ENCODE peak calls at places on chromosome 1, in six cellular contexts. X is AG09309; N is activated effector memory CD4-positive, alpha-beta T cell treated with Interleukin-2 at 50 U/mL for 16 hours; E is activated T-helper 1 cell treated with anti-CD3 and anti-CD28 coated beads, Interleukin-2, amount 50 U/mL, for 16 hours; T is amniotic epithelial cell; L is memory B cell. A is an unnamed sample.
A peak's percentile ranks its signal among the peaks of the same experiment; 100 is the strongest.

GRCh38 chr1:64675718-64676345 is 69.0 kb upstream of the RAVER2 start:
- DNase-seq in L (no peak), T (peak; percentile 21), X (no peak), E (no peak), N (no peak), A (no peak)

GRCh38 chr1:27454610-27455009 is 35.4 kb downstream of the WASF2 start:
- DNase-seq in N (no peak), L (no peak), E (no peak), T (no peak), X (no peak), A (no peak)

GRCh38 chr1:80436851-80437250 is 1363.9 kb upstream of the ADGRL2 start:
- DNase-seq in L (no peak), E (no peak), T (no peak), X (no peak), N (no peak), A (no peak)

GRCh38 chr1:82517586-82517985 is 716.9 kb downstream of the ADGRL2 start:
- DNase-seq in T (no peak), X (no peak), E (no peak), N (no peak), L (no peak), A (no peak)

GRCh38 chr1:39642796-39643195 is 3.4 kb upstream of the HEYL start:
- DNase-seq in E (no peak), N (no peak), X (no peak), T (no peak), L (no peak), A (no peak)

GRCh38 chr1:119962296-119962968 is 66.1 kb upstream of the ADAM30 start:
- DNase-seq in E (no peak), N (no peak), T (no peak), X (no peak), L (no peak), A (no peak)

GRCh38 chr1:203698144-203698543 is 66.8 kb upstream of the LAX1 start:
- DNase-seq in N (no peak), L (no peak), X (no peak), T (no peak), E (no peak), A (no peak)

GRCh38 chr1:177174921-177175634 is 4.3 kb downstream of the BRINP2 start:
- DNase-seq in X (no peak), T (no peak), E (no peak), L (no peak), N (no peak), A (no peak)

GRCh38 chr1:219518168-219518905 is 94.6 kb downstream of the ZC3H11B start:
- DNase-seq in E (no peak), N (no peak), X (peak; percentile 64), T (peak; percentile 96), L (no peak), A (no peak)

GRCh38 chr1:23531695-23532094 is 662 bp upstream of the E2F2 start:
- DNase-seq in E (no peak), T (no peak), L (no peak), X (no peak), N (no peak), A (no peak)

GRCh38 chr1:214198571-214198970 is 82.4 kb upstream of the SMYD2 start:
- DNase-seq in E (no peak), X (no peak), T (no peak), N (no peak), L (no peak), A (no peak)

GRCh38 chr1:236160540-236161127 is 18.3 kb downstream of the GPR137B start:
- DNase-seq in X (no peak), L (no peak), T (no peak), N (no peak), E (no peak), A (no peak)

GRCh38 chr1:66374561-66375111 is 159.3 kb upstream of the SGIP1 start:
- DNase-seq in N (no peak), L (no peak), E (no peak), X (no peak), T (peak; percentile 94), A (no peak)

GRCh38 chr1:998051-998821 is 1.7 kb downstream of the HES4 start:
- DNase-seq in E (no peak), T (no peak), N (no peak), L (no peak), X (no peak), A (no peak)

GRCh38 chr1:12060500-12060899 is 2.6 kb upstream of the TNFRSF8 start:
- DNase-seq in E (no peak), T (no peak), N (no peak), L (no peak), X (no peak), A (no peak)

GRCh38 chr1:91148641-91149069 is 126.8 kb upstream of the ZNF644 start:
- DNase-seq in T (no peak), X (no peak), L (no peak), N (no peak), E (no peak), A (no peak)

GRCh38 chr1:193957556-193958095 is 771.2 kb upstream of the B3GALT2 start:
- DNase-seq in N (no peak), T (no peak), X (no peak), L (no peak), E (no peak), A (no peak)

GRCh38 chr1:218735436-218735835 is 390.3 kb downstream of the TGFB2 start:
- DNase-seq in X (peak; percentile 74), T (peak; percentile 99), E (no peak), L (no peak), N (no peak), A (no peak)

GRCh38 chr1:74236440-74236839 is 1.3 kb downstream of the TNNI3K start:
- DNase-seq in E (no peak), T (no peak), X (no peak), N (no peak), L (no peak), A (no peak)

GRCh38 chr1:13407811-13408210 is 2.4 kb upstream of the PRAMEF20 start:
- DNase-seq in N (no peak), L (no peak), E (no peak), T (no peak), X (no peak), A (no peak)

GRCh38 chr1:195899762-195900352 is 708.4 kb downstream of the KCNT2 start:
- DNase-seq in E (no peak), T (peak; percentile 52), N (no peak), X (no peak), L (no peak), A (no peak)

GRCh38 chr1:20255666-20256065 is 35.0 kb upstream of the VWA5B1 start:
- DNase-seq in L (no peak), E (no peak), X (peak; percentile 13), N (no peak), T (peak; percentile 77), A (no peak)

GRCh38 chr1:66323958-66324357 is 210.0 kb upstream of the SGIP1 start:
- DNase-seq in T (no peak), L (no peak), N (no peak), X (no peak), E (no peak), A (no peak)

GRCh38 chr1:240169188-240169587 is 77.5 kb downstream of the FMN2 start:
- DNase-seq in N (no peak), E (no peak), X (no peak), L (no peak), T (peak; percentile 22), A (no peak)

GRCh38 chr1:189429610-189430009 is 1048.1 kb downstream of the BRINP3 start:
- DNase-seq in X (no peak), L (no peak), T (peak; percentile 49), E (no peak), N (no peak), A (no peak)

GRCh38 chr1:225945564-225945963 is 4.5 kb upstream of the LEFTY2 start:
- DNase-seq in X (no peak), L (no peak), T (peak; percentile 9), E (no peak), N (no peak), A (no peak)

GRCh38 chr1:160620942-160621632 is 25.8 kb downstream of the SLAMF1 start:
- DNase-seq in L (no peak), X (no peak), E (no peak), T (no peak), N (no peak), A (no peak)

GRCh38 chr1:233060595-233060994 is 110.2 kb downstream of the NTPCR start:
- DNase-seq in X (no peak), L (no peak), N (no peak), E (no peak), T (no peak), A (no peak)

GRCh38 chr1:84701366-84701765 is 11.1 kb upstream of the SSX2IP start:
- DNase-seq in T (peak; percentile 32), X (no peak), E (no peak), L (no peak), N (no peak), A (no peak)

GRCh38 chr1:21436488-21437340 is 3.2 kb upstream of the NBPF3 start:
- DNase-seq in T (peak; percentile 13), L (no peak), X (no peak), N (no peak), E (no peak), A (no peak)

GRCh38 chr1:217272385-217272784 is 358.5 kb downstream of the GPATCH2 start:
- DNase-seq in X (peak; percentile 42), L (no peak), N (no peak), E (no peak), T (peak; percentile 85), A (no peak)

GRCh38 chr1:172278478-172278877 is 142.0 kb upstream of the C1orf105 start:
- DNase-seq in N (no peak), E (no peak), X (peak; percentile 67), L (no peak), T (peak; percentile 79), A (no peak)

A was measured in activated B cell treated with CpG ODN at 0.5 μM for 24 hours.